ENCODE peak calls at places on chromosome 3, in seven cellular contexts. H is neural progenitor cell; C is Karpas-422; A is upper lobe of right lung; F is GM23338; U is CD8-positive, alpha-beta T cell; G is Panc1. V is an unnamed sample.

GRCh38 chr3:51384145-51384729 is 854 bp upstream of the MANF start:
- DNase-seq in G (no peak), U (no peak), F (peak; percentile 43), C (peak; percentile 68), H (peak; percentile 46), A (no peak), V (no peak)

GRCh38 chr3:194245975-194246561 is 105.1 kb downstream of the CPN2 start:
- DNase-seq in G (no peak), C (no peak), A (no peak), F (peak; percentile 57), H (no peak), U (no peak), V (no peak)

GRCh38 chr3:120418866-120419490 is 31.8 kb downstream of the FSTL1 start:
- DNase-seq in H (peak; percentile 84), G (peak; percentile 12), C (peak; percentile 80), U (no peak), A (peak; percentile 71), F (peak; percentile 79), V (no peak)

GRCh38 chr3:117011687-117012250 is 302.2 kb downstream of the TUSC7 start:
- DNase-seq in A (no peak), U (no peak), G (no peak), H (no peak), F (no peak), C (no peak), V (no peak)

GRCh38 chr3:126082334-126083137 is 1.4 kb downstream of the SLC41A3 start:
- DNase-seq in A (no peak), G (no peak), F (no peak), H (no peak), U (no peak), C (no peak), V (no peak)

GRCh38 chr3:121252676-121253075 is 293.1 kb downstream of the POLQ start:
- DNase-seq in F (no peak), U (no peak), C (no peak), G (no peak), H (no peak), A (no peak), V (no peak)

GRCh38 chr3:189353988-189354735 is 182.4 kb downstream of the TPRG1 start:
- DNase-seq in C (no peak), H (no peak), G (no peak), F (no peak), A (no peak), U (no peak), V (no peak)

GRCh38 chr3:126552688-126553283 is 5.9 kb downstream of the C3orf22 start:
- DNase-seq in C (no peak), A (peak; percentile 60), G (no peak), U (no peak), H (no peak), F (no peak), V (no peak)

GRCh38 chr3:132984181-132984580 is 54.0 kb upstream of the TMEM108 start:
- DNase-seq in G (no peak), U (no peak), F (no peak), A (no peak), H (no peak), C (no peak), V (no peak)

GRCh38 chr3:149395107-149396089 is 17.9 kb upstream of the TM4SF1 start:
- DNase-seq in H (no peak), F (no peak), C (no peak), U (no peak), A (no peak), G (no peak), V (no peak)

DNA sequence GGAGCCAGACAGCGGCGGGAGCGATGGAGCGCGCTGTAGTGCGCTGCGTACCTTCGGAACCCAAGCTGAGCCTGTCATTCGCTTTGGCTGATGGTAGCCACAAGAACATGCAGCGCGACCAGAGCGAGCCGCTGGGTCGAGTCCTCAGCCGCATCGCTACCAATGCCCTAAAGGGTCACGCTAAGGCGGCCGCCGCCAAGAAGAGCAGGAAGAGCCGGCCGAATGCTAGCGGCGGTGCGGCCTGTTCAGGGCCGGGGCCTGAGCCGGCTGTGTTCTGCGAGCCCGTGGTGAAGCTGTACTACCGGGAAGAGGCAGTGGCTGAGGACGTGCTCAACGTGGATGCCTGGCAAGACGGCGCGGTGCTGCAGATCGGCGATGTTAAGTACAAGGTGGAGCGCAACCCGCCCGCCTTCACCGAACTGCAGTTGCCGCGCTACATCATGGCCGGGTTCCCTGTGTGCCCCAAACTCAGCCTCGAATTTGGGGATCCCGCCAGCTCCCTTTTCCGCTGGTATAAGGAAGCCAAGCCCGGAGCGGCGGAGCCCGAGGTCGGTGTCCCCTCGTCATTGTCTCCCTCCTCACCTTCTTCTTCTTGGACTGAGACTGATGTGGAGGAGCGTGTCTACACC is 499 bp downstream of the PDE12 start:
- DNase-seq in A (no peak), H (no peak), F (no peak), C (peak; percentile 65), U (peak; percentile 11), G (no peak), V (no peak)
- H3K4me3 ChIP-seq in A (peak overlapping the region; percentile 96), H (peak overlapping the region; percentile 60), F (peak overlapping the region; percentile 86), C (peak overlapping the region; percentile 87), U (peak overlapping the region; percentile 77), G (peak overlapping the region; percentile 67), V (peak overlapping the region; percentile 74)

GRCh38 chr3:40615916-40616315 is 91.2 kb downstream of the ZNF621 start:
- DNase-seq in H (peak; percentile 26), C (no peak), U (no peak), G (no peak), A (no peak), F (peak; percentile 44), V (no peak)
- H3K27ac ChIP-seq in H (no peak overlapping the region), C (no peak overlapping the region), U (no peak overlapping the region), G (no peak overlapping the region), A (no peak overlapping the region), F (no peak overlapping the region), V (no peak overlapping the region)

GRCh38 chr3:23071306-23071705 is 131.8 kb upstream of the UBE2E2 start:
- DNase-seq in G (no peak), F (no peak), H (no peak), A (no peak), U (no peak), C (no peak), V (no peak)

GRCh38 chr3:23062982-23063381 is 140.1 kb upstream of the UBE2E2 start:
- DNase-seq in A (no peak), H (no peak), G (no peak), C (no peak), F (no peak), U (no peak), V (no peak)

GRCh38 chr3:23071758-23072157 is 131.4 kb upstream of the UBE2E2 start:
- DNase-seq in A (no peak), H (no peak), G (no peak), F (no peak), U (no peak), C (no peak), V (no peak)

GRCh38 chr3:23072672-23073071 is 130.5 kb upstream of the UBE2E2 start:
- DNase-seq in C (no peak), F (no peak), U (no peak), H (no peak), A (no peak), G (no peak), V (no peak)

GRCh38 chr3:23068016-23068728 is 135.0 kb upstream of the UBE2E2 start:
- DNase-seq in U (no peak), F (peak; percentile 61), G (no peak), H (peak; percentile 36), C (no peak), A (no peak), V (no peak)
- H3K4me1 ChIP-seq in U (no peaks in the 10 kb centered on the region), F (peaks cover 19% of the 10 kb centered on the region), G (no peaks in the 10 kb centered on the region), H (peaks cover 19% of the 10 kb centered on the region), C (no peaks in the 10 kb centered on the region), A (no peaks in the 10 kb centered on the region), V (no peaks in the 10 kb centered on the region)

GRCh38 chr3:10391391-10391790 is 70.5 kb upstream of the SEC13 start:
- DNase-seq in G (no peak), A (no peak), H (no peak), U (no peak), C (no peak), F (no peak), V (no peak)

GRCh38 chr3:10390641-10391373 is 69.9 kb upstream of the SEC13 start:
- DNase-seq in U (no peak), C (peak; percentile 53), G (no peak), A (no peak), F (no peak), H (no peak), V (no peak)

GRCh38 chr3:10389341-10389740 is 68.4 kb upstream of the SEC13 start:
- DNase-seq in U (no peak), H (no peak), F (no peak), A (no peak), G (no peak), C (peak; percentile 76), V (no peak)

GRCh38 chr3:10387881-10388621 is 67.1 kb upstream of the SEC13 start:
- DNase-seq in U (no peak), A (no peak), H (no peak), G (no peak), F (peak; percentile 28), C (no peak), V (no peak)

DNA sequence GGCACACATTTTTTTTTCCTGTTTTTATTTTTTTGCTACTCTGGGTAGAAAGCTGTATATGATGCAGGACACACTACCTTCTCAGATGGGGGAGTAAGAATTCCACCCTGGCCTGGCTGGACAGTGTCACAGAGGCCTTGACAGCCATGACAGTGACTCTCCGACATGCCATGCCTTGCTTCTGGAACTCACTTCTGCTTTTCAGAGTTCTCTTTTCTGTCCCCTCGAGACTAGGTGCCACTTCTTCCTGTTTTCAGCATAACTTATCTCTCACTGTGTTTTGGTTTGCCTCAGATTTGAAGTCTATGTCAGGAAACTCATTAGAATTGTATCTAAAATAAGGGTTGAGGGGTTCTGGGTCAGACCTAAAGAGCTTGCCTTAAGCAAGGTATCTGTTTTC is 69.1 kb upstream of the SEC13 start:
- DNase-seq in H (no peak), C (peak; percentile 95), G (no peak), F (no peak), A (no peak), U (no peak), V (no peak)
- H3K4me3 ChIP-seq in H (no peak overlapping the region), C (peak overlapping the region; percentile 52), G (no peak overlapping the region), F (no peak overlapping the region), A (no peak overlapping the region), U (no peak overlapping the region), V (no peak overlapping the region)

GRCh38 chr3:106837616-106838015 is 539.6 kb upstream of the CCDC54 start:
- DNase-seq in H (no peak), A (no peak), G (no peak), C (no peak), U (no peak), F (no peak), V (no peak)
- H3K27ac ChIP-seq in H (no peak overlapping the region), A (no peak overlapping the region), G (no peak overlapping the region), C (no peak overlapping the region), U (no peak overlapping the region), F (no peak overlapping the region), V (no peak overlapping the region)